ENCODE peak calls at places on chromosomes 6 and 20, in seven cellular contexts. One of them, this sample, is unnamed.

GRCh38 chr6:73854998-73855718 is 159.2 kb downstream of the CD109 start:
- DNase-seq in esophagus muscularis mucosa: no peak
- DNase-seq in A549: peak
- DNase-seq in ovary: no peak
- DNase-seq in K562: peak
- DNase-seq in tibial nerve: peak
- DNase-seq in transverse colon: no peak
- DNase-seq in this sample: no peak

GRCh38 chr6:25415701-25416100 is 136.5 kb downstream of the CARMIL1 start:
- DNase-seq in esophagus muscularis mucosa: no peak
- DNase-seq in A549: no peak
- DNase-seq in ovary: no peak
- DNase-seq in K562: no peak
- DNase-seq in tibial nerve: no peak
- DNase-seq in transverse colon: no peak
- DNase-seq in this sample: no peak

GRCh38 chr6:144585217-144585814 is 300.2 kb downstream of the UTRN start:
- DNase-seq in esophagus muscularis mucosa: no peak
- DNase-seq in A549: peak
- DNase-seq in ovary: no peak
- DNase-seq in K562: peak
- DNase-seq in tibial nerve: no peak
- DNase-seq in transverse colon: no peak
- DNase-seq in this sample: no peak

GRCh38 chr6:157514659-157515496 is 133.9 kb downstream of the ZDHHC14 start:
- DNase-seq in esophagus muscularis mucosa: no peak
- DNase-seq in A549: peak
- DNase-seq in ovary: no peak
- DNase-seq in K562: peak
- DNase-seq in tibial nerve: no peak
- DNase-seq in transverse colon: no peak
- DNase-seq in this sample: no peak

GRCh38 chr20:12051206-12052163 is 133.8 kb downstream of the BTBD3 start:
- DNase-seq in esophagus muscularis mucosa: no peak
- DNase-seq in A549: no peak
- DNase-seq in ovary: no peak
- DNase-seq in K562: no peak
- DNase-seq in tibial nerve: no peak
- DNase-seq in transverse colon: no peak
- DNase-seq in this sample: no peak

GRCh38 chr6:48916523-48917050 is 546.5 kb downstream of the MMUT start:
- DNase-seq in esophagus muscularis mucosa: no peak
- DNase-seq in A549: peak
- DNase-seq in ovary: no peak
- DNase-seq in K562: no peak
- DNase-seq in tibial nerve: no peak
- DNase-seq in transverse colon: no peak
- DNase-seq in this sample: no peak

GRCh38 chr6:136524936-136525413 is 25.2 kb downstream of the MAP7 start:
- DNase-seq in esophagus muscularis mucosa: no peak
- DNase-seq in A549: peak
- DNase-seq in ovary: no peak
- DNase-seq in K562: no peak
- DNase-seq in tibial nerve: no peak
- DNase-seq in transverse colon: no peak
- DNase-seq in this sample: no peak

GRCh38 chr6:15327271-15327670 is 81.4 kb downstream of the JARID2 start:
- DNase-seq in esophagus muscularis mucosa: no peak
- DNase-seq in A549: peak
- DNase-seq in ovary: no peak
- DNase-seq in K562: peak
- DNase-seq in tibial nerve: no peak
- DNase-seq in transverse colon: peak
- DNase-seq in this sample: no peak

GRCh38 chr6:154435400-154435945 is 75.0 kb downstream of the CNKSR3 start:
- DNase-seq in esophagus muscularis mucosa: no peak
- DNase-seq in A549: no peak
- DNase-seq in ovary: no peak
- DNase-seq in K562: no peak
- DNase-seq in tibial nerve: no peak
- DNase-seq in transverse colon: no peak
- DNase-seq in this sample: no peak

GRCh38 chr20:25447671-25448070 is 40.2 kb downstream of the GINS1 start:
- DNase-seq in esophagus muscularis mucosa: peak
- DNase-seq in A549: no peak
- DNase-seq in ovary: no peak
- DNase-seq in K562: no peak
- DNase-seq in tibial nerve: no peak
- DNase-seq in transverse colon: no peak
- DNase-seq in this sample: no peak

GRCh38 chr6:22819209-22819608 is 249.8 kb downstream of the HDGFL1 start:
- DNase-seq in esophagus muscularis mucosa: no peak
- DNase-seq in A549: no peak
- DNase-seq in ovary: no peak
- DNase-seq in K562: no peak
- DNase-seq in tibial nerve: no peak
- DNase-seq in transverse colon: no peak
- DNase-seq in this sample: no peak

GRCh38 chr6:133254552-133255228 is 13.5 kb downstream of the EYA4 start:
- DNase-seq in esophagus muscularis mucosa: no peak
- DNase-seq in A549: peak
- DNase-seq in ovary: no peak
- DNase-seq in K562: no peak
- DNase-seq in tibial nerve: no peak
- DNase-seq in transverse colon: no peak
- DNase-seq in this sample: no peak

GRCh38 chr6:108694816-108695215 is 134.1 kb downstream of the FOXO3 start:
- DNase-seq in esophagus muscularis mucosa: no peak
- DNase-seq in A549: no peak
- DNase-seq in ovary: no peak
- DNase-seq in K562: no peak
- DNase-seq in tibial nerve: no peak
- DNase-seq in transverse colon: no peak
- DNase-seq in this sample: no peak

GRCh38 chr20:62957136-62958117 is 4.9 kb downstream of the SLC17A9 start:
- DNase-seq in esophagus muscularis mucosa: no peak
- DNase-seq in A549: no peak
- DNase-seq in ovary: no peak
- DNase-seq in K562: no peak
- DNase-seq in tibial nerve: no peak
- DNase-seq in transverse colon: no peak
- DNase-seq in this sample: no peak

GRCh38 chr20:63177134-63177784 is 38.7 kb downstream of the YTHDF1 start:
- DNase-seq in esophagus muscularis mucosa: no peak
- DNase-seq in A549: peak
- DNase-seq in ovary: no peak
- DNase-seq in K562: no peak
- DNase-seq in tibial nerve: no peak
- DNase-seq in transverse colon: no peak
- DNase-seq in this sample: no peak

GRCh38 chr6:25922301-25922700 is 8.2 kb downstream of the SLC17A2 start:
- DNase-seq in esophagus muscularis mucosa: no peak
- DNase-seq in A549: no peak
- DNase-seq in ovary: no peak
- DNase-seq in K562: no peak
- DNase-seq in tibial nerve: peak
- DNase-seq in transverse colon: no peak
- DNase-seq in this sample: no peak

GRCh38 chr6:132764370-132764769 is 6.7 kb upstream of the VNN2 start:
- DNase-seq in esophagus muscularis mucosa: no peak
- DNase-seq in A549: peak
- DNase-seq in ovary: no peak
- DNase-seq in K562: no peak
- DNase-seq in tibial nerve: no peak
- DNase-seq in transverse colon: no peak
- DNase-seq in this sample: no peak

GRCh38 chr20:44552568-44552949 is 29.8 kb upstream of the PKIG start:
- DNase-seq in esophagus muscularis mucosa: no peak
- DNase-seq in A549: no peak
- DNase-seq in ovary: no peak
- DNase-seq in K562: no peak
- DNase-seq in tibial nerve: no peak
- DNase-seq in transverse colon: no peak
- DNase-seq in this sample: no peak

GRCh38 chr20:19108181-19108580 is 104.3 kb upstream of the SLC24A3 start:
- DNase-seq in esophagus muscularis mucosa: peak
- DNase-seq in A549: no peak
- DNase-seq in ovary: no peak
- DNase-seq in K562: no peak
- DNase-seq in tibial nerve: no peak
- DNase-seq in transverse colon: no peak
- DNase-seq in this sample: no peak
- TF ChIP-seq EP300 in esophagus muscularis mucosa: no peak
- TF ChIP-seq EP300 in A549: no peak
- TF ChIP-seq EP300 in ovary: no peak
- TF ChIP-seq EP300 in K562: no peak
- TF ChIP-seq EP300 in tibial nerve: no peak
- TF ChIP-seq EP300 in transverse colon: no peak
- TF ChIP-seq EP300 in this sample: no peak

GRCh38 chr20:8388707-8389106 is 256.6 kb downstream of the PLCB1 start:
- DNase-seq in esophagus muscularis mucosa: no peak
- DNase-seq in A549: no peak
- DNase-seq in ovary: no peak
- DNase-seq in K562: no peak
- DNase-seq in tibial nerve: no peak
- DNase-seq in transverse colon: no peak
- DNase-seq in this sample: no peak

GRCh38 chr20:8389381-8390368 is 257.6 kb downstream of the PLCB1 start:
- DNase-seq in esophagus muscularis mucosa: no peak
- DNase-seq in A549: peak
- DNase-seq in ovary: no peak
- DNase-seq in K562: peak
- DNase-seq in tibial nerve: no peak
- DNase-seq in transverse colon: no peak
- DNase-seq in this sample: no peak

GRCh38 chr20:8390500-8390899 is 258.4 kb downstream of the PLCB1 start:
- DNase-seq in esophagus muscularis mucosa: no peak
- DNase-seq in A549: no peak
- DNase-seq in ovary: no peak
- DNase-seq in K562: no peak
- DNase-seq in tibial nerve: no peak
- DNase-seq in transverse colon: no peak
- DNase-seq in this sample: no peak

GRCh38 chr20:8386991-8387390 is 254.9 kb downstream of the PLCB1 start:
- DNase-seq in esophagus muscularis mucosa: no peak
- DNase-seq in A549: no peak
- DNase-seq in ovary: no peak
- DNase-seq in K562: no peak
- DNase-seq in tibial nerve: no peak
- DNase-seq in transverse colon: no peak
- DNase-seq in this sample: no peak

DNA sequence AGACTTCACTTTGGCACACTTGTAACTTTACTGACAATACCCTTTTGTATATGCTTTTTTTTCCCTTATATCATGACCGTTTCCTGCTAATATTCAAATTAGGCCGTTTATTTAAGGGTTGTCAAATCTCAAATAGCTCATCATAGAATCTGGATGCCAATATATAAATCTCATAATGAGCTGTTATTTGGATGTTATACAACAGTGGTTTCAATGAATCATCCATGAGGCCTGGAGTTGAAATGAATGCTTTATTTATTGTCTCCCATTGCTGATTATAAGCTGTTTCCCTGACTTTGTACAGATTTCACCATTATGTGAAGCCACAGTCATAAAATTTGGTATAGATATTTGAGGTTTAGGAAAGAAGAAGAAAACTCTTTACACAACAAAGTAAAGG is 256.1 kb downstream of the PLCB1 start:
- DNase-seq in esophagus muscularis mucosa: no peak
- DNase-seq in A549: no peak
- DNase-seq in ovary: no peak
- DNase-seq in K562: no peak
- DNase-seq in tibial nerve: no peak
- DNase-seq in transverse colon: no peak
- DNase-seq in this sample: no peak
- TF ChIP-seq EP300 in esophagus muscularis mucosa: no peak
- TF ChIP-seq EP300 in A549: no peak
- TF ChIP-seq EP300 in ovary: no peak
- TF ChIP-seq EP300 in K562: no peak
- TF ChIP-seq EP300 in tibial nerve: no peak
- TF ChIP-seq EP300 in transverse colon: no peak
- TF ChIP-seq EP300 in this sample: no peak

GRCh38 chr6:130359736-130360135 is 6.1 kb upstream of the TMEM200A start:
- DNase-seq in esophagus muscularis mucosa: no peak
- DNase-seq in A549: no peak
- DNase-seq in ovary: no peak
- DNase-seq in K562: no peak
- DNase-seq in tibial nerve: no peak
- DNase-seq in transverse colon: peak
- DNase-seq in this sample: no peak

GRCh38 chr6:130357436-130357835 is 8.4 kb upstream of the TMEM200A start:
- DNase-seq in esophagus muscularis mucosa: peak
- DNase-seq in A549: no peak
- DNase-seq in ovary: no peak
- DNase-seq in K562: no peak
- DNase-seq in tibial nerve: no peak
- DNase-seq in transverse colon: no peak
- DNase-seq in this sample: no peak

GRCh38 chr6:130355572-130355971 is 10.2 kb upstream of the TMEM200A start:
- DNase-seq in esophagus muscularis mucosa: no peak
- DNase-seq in A549: no peak
- DNase-seq in ovary: no peak
- DNase-seq in K562: no peak
- DNase-seq in tibial nerve: no peak
- DNase-seq in transverse colon: no peak
- DNase-seq in this sample: no peak

DNA sequence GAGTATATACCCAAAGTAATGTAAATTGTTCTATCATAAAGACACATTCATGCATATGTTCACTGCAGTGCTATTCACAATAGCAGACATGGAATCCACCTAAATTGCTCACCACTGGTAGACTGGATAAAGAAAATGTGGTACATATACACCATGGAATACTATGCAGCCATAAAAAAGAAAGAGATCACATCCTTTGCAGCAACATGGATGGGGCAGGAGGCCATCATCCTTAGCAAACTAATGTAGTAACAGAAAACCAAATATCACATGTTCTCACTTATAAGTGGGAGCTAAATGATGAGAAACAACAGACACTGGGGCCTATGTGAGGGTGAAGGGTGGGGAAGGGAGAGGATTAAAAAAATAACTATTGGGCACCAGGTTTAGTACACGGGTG is 11.5 kb upstream of the TMEM200A start:
- DNase-seq in esophagus muscularis mucosa: no peak
- DNase-seq in A549: no peak
- DNase-seq in ovary: no peak
- DNase-seq in K562: no peak
- DNase-seq in tibial nerve: no peak
- DNase-seq in transverse colon: no peak
- DNase-seq in this sample: no peak
- TF ChIP-seq EP300 in esophagus muscularis mucosa: no peak
- TF ChIP-seq EP300 in A549: no peak
- TF ChIP-seq EP300 in ovary: no peak
- TF ChIP-seq EP300 in K562: no peak
- TF ChIP-seq EP300 in tibial nerve: no peak
- TF ChIP-seq EP300 in transverse colon: no peak
- TF ChIP-seq EP300 in this sample: no peak

DNA sequence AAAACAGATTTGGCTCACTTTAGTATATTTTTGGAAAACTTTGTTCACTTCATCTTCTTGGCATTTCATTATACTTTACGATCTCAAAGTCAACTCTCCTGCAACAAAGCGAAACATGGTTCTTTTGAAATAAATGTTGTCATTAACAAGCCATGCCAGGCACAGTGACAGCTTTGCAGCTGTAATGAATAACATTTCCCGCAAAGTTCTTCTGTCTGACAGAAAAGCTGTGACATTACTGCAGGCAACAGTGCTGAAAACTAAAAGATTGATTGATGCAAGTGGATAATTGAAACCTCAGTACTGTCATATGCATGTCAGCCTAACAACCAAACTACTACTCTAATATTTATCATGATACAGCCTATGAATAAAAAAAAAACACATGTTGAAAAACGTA is 348.1 kb downstream of the FRK start:
- DNase-seq in esophagus muscularis mucosa: no peak
- DNase-seq in A549: no peak
- DNase-seq in ovary: no peak
- DNase-seq in K562: no peak
- DNase-seq in tibial nerve: no peak
- DNase-seq in transverse colon: no peak
- DNase-seq in this sample: no peak
- TF ChIP-seq EP300 in esophagus muscularis mucosa: no peak
- TF ChIP-seq EP300 in A549: no peak
- TF ChIP-seq EP300 in ovary: no peak
- TF ChIP-seq EP300 in K562: no peak
- TF ChIP-seq EP300 in tibial nerve: no peak
- TF ChIP-seq EP300 in transverse colon: no peak
- TF ChIP-seq EP300 in this sample: no peak